ENCODE peak calls at places on chromosomes 6 and 20, in eight cellular contexts. A is activated CD4-positive, alpha-beta T cell treated with anti-CD3 and anti-CD28 coated beads for 48 hours; P is fibroblast of the conjunctiva; Z is HTR-8/SVneo; Q is NCI-H1694; R is effector CD4-positive, alpha-beta T cell; E is iPS-NIHi11; I is GM13976. H is an unnamed sample.

GRCh38 chr6:39102024-39102820 is 12.8 kb downstream of the SAYSD1 start:
- DNase-seq in P (peak; percentile 69), A (peak; percentile 29), Q (no peak), R (no peak), E (peak; percentile 79), I (peak; percentile 27), Z (no peak), H (no peak)

GRCh38 chr6:28462401-28462800 is 19.1 kb upstream of the ZSCAN23 start:
- DNase-seq in P (no peak), I (no peak), Q (no peak), A (no peak), R (no peak), E (no peak), Z (no peak), H (no peak)

GRCh38 chr20:33319986-33320385 is 37.0 kb downstream of the BPIFB1 start:
- DNase-seq in Q (no peak), A (no peak), E (no peak), I (no peak), P (no peak), R (no peak), Z (no peak), H (no peak)

GRCh38 chr6:149373511-149373910 is 26.6 kb upstream of the SUMO4 start:
- DNase-seq in E (no peak), P (no peak), R (no peak), Z (no peak), A (no peak), I (no peak), Q (no peak), H (no peak)

GRCh38 chr6:31476515-31477139 is 21.3 kb upstream of the MICB start:
- DNase-seq in Q (no peak), R (no peak), I (no peak), Z (no peak), P (no peak), E (peak; percentile 21), A (no peak), H (no peak)

GRCh38 chr20:45238139-45238538 is 16.2 kb downstream of the SLPI start:
- DNase-seq in E (no peak), I (no peak), Z (no peak), Q (no peak), P (no peak), A (no peak), R (no peak), H (no peak)

GRCh38 chr6:138582573-138582972 is 83.3 kb upstream of the NHSL1 start:
- DNase-seq in Q (no peak), Z (no peak), P (no peak), I (no peak), A (no peak), E (no peak), R (no peak), H (no peak)

GRCh38 chr6:17885079-17885478 is 102.4 kb downstream of the KIF13A start:
- DNase-seq in R (no peak), E (no peak), Q (no peak), P (no peak), I (no peak), Z (no peak), A (no peak), H (no peak)

GRCh38 chr20:50037575-50037974 is 54.8 kb downstream of the SNAI1 start:
- DNase-seq in E (no peak), R (no peak), Q (no peak), A (no peak), Z (no peak), I (no peak), P (no peak), H (no peak)

GRCh38 chr6:33995046-33995872 is 150.6 kb downstream of the GRM4 start:
- DNase-seq in Q (no peak), R (no peak), I (no peak), P (no peak), A (no peak), Z (no peak), E (no peak), H (no peak)

GRCh38 chr6:128005009-128005408 is 104.2 kb upstream of the THEMIS start:
- DNase-seq in A (no peak), Z (no peak), I (no peak), P (no peak), R (no peak), E (no peak), Q (no peak), H (peak; percentile 28)

GRCh38 chr20:59006167-59006863 is 739 bp downstream of the CTSZ start:
- DNase-seq in A (no peak), Z (no peak), P (no peak), E (no peak), I (peak; percentile 52), R (no peak), Q (no peak), H (no peak)

GRCh38 chr20:8291873-8292272 is 159.8 kb downstream of the PLCB1 start:
- DNase-seq in P (peak; percentile 10), E (no peak), Z (no peak), Q (no peak), A (no peak), I (no peak), R (no peak), H (peak; percentile 15)

GRCh38 chr6:156780117-156780641 is 3.0 kb downstream of the ARID1B start:
- DNase-seq in A (peak; percentile 61), P (peak; percentile 84), Q (peak; percentile 60), Z (peak; percentile 71), E (peak; percentile 52), I (peak; percentile 73), R (peak; percentile 58), H (peak; percentile 84)

GRCh38 chr20:25339608-25340007 is 51.0 kb downstream of the ABHD12 start:
- DNase-seq in E (no peak), Q (no peak), A (no peak), I (peak; percentile 5), Z (no peak), P (no peak), R (no peak), H (no peak)

GRCh38 chr20:58839474-58839874 is 11.2 kb downstream of the GNAS-AS1 start:
- DNase-seq in E (peak; percentile 66), Q (no peak), P (no peak), I (no peak), A (peak; percentile 64), Z (peak; percentile 94), R (no peak), H (no peak)

GRCh38 chr20:32227744-32228688 is 20.3 kb downstream of the POFUT1 start:
- DNase-seq in I (no peak), Q (no peak), Z (no peak), P (no peak), R (no peak), A (no peak), E (no peak), H (no peak)